ENCODE peak calls at places on chromosomes 6 and 20, in five cellular contexts. B is RWPE1, C is BE2C, J is hepatocyte, L is foreskin fibroblast. F is an unnamed sample.

GRCh38 chr6:68760941-68761676 is 126.0 kb downstream of the ADGRB3 start:
- DNase-seq in B (no peak), C (peak), J (no peak), L (no peak), F (no peak)

GRCh38 chr20:755931-756330 is 12.4 kb downstream of the SLC52A3 start:
- DNase-seq in B (no peak), C (no peak), J (no peak), L (no peak), F (no peak)

GRCh38 chr20:25296094-25297093 is 48.5 kb downstream of the PYGB start:
- DNase-seq in B (no peak), C (peak), J (peak), L (peak), F (no peak)

GRCh38 chr6:12119085-12119588 is 107.0 kb downstream of the HIVEP1 start:
- DNase-seq in B (no peak), C (no peak), J (peak), L (no peak), F (no peak)

GRCh38 chr20:50238081-50238800 is 47.6 kb downstream of the CEBPB start:
- DNase-seq in B (no peak), C (no peak), J (no peak), L (no peak), F (no peak)

GRCh38 chr20:35311822-35312221 is 19.6 kb upstream of the FAM83C start:
- DNase-seq in B (no peak), C (no peak), J (no peak), L (no peak), F (no peak)

GRCh38 chr20:24811020-24811419 is 138.0 kb upstream of the CST7 start:
- DNase-seq in B (no peak), C (no peak), J (no peak), L (no peak), F (no peak)

GRCh38 chr6:168887621-168888020 is 366.0 kb downstream of the THBS2 start:
- DNase-seq in B (no peak), C (no peak), J (no peak), L (no peak), F (no peak)

GRCh38 chr6:20274115-20274514 is 61.8 kb upstream of the MBOAT1 start:
- DNase-seq in B (no peak), C (no peak), J (peak), L (no peak), F (no peak)

GRCh38 chr6:21102201-21102600 is 491.4 kb upstream of the SOX4 start:
- DNase-seq in B (no peak), C (no peak), J (no peak), L (no peak), F (no peak)

GRCh38 chr20:346640-347316 is at the start of gene NRSN2:
- DNase-seq in B (peak), C (peak), J (peak), L (peak), F (peak)

GRCh38 chr6:145169726-145170125 is 565.6 kb downstream of the EPM2A start:
- DNase-seq in B (no peak), C (no peak), J (no peak), L (no peak), F (no peak)

GRCh38 chr20:12058201-12058600 is 140.5 kb downstream of the BTBD3 start:
- DNase-seq in B (no peak), C (no peak), J (no peak), L (no peak), F (no peak)

GRCh38 chr6:137870744-137871247 is 3.7 kb downstream of the TNFAIP3 start:
- DNase-seq in B (peak), C (no peak), J (no peak), L (no peak), F (no peak)

GRCh38 chr6:132060591-132060990 is 109.4 kb upstream of the CCN2 start:
- DNase-seq in B (peak), C (no peak), J (peak), L (peak), F (no peak)

GRCh38 chr20:21607971-21608735 is 94.3 kb upstream of the NKX2-2 start:
- DNase-seq in B (no peak), C (peak), J (no peak), L (no peak), F (no peak)

GRCh38 chr20:1788039-1788438 is 107.2 kb upstream of the SIRPA start:
- DNase-seq in B (no peak), C (no peak), J (no peak), L (no peak), F (no peak)

GRCh38 chr6:10332121-10332520 is 82.8 kb downstream of the TFAP2A start:
- DNase-seq in B (no peak), C (no peak), J (no peak), L (no peak), F (no peak)

GRCh38 chr6:159806021-159806458 is 6.0 kb downstream of the PNLDC1 start:
- DNase-seq in B (no peak), C (no peak), J (peak), L (no peak), F (no peak)

GRCh38 chr20:22001886-22002285 is 296.4 kb downstream of the PAX1 start:
- DNase-seq in B (no peak), C (no peak), J (peak), L (no peak), F (no peak)

DNA sequence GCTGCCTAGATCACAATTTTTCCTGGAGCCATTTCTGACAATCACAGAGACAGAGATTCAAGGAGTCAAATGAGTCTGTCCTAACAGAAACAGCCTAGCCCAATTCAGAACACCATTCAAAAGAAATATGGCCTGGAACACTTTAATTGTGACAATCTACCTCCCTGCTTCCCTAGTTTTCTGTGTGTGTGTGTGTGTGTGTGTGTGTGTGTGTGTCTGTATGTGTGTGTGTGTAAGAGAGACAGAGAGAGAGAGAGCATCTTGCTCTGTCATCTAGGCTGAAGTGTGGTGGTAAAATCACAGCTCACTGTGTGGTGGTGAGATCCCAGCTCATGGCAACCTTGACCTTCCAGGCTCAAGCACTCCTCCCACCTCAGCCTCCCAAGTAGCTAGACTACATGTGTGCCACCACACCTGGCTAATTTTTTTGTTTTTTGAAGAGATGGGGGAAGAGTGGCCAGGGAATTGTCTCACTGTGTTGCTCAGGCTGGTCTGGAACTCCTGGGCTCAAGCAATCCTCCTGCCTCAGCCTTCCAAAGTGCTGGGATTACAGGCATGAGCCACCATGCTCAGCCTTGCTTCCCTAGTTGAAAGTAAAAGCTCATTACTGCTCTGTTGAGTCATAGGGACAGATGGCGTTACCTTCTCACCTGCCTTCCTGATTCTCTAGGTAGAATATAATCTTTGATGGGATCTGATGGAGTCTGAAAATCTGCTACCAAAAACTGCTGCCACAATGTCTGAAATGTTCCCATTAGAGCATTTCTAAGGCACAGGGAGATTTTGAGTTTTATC is 89.6 kb upstream of the BEND6 start:
- DNase-seq in B (no peak), C (no peak), J (no peak), L (no peak), F (no peak)
- TF ChIP-seq CTCF in B (no peak), C (no peak), J (no peak), L (no peak), F (no peak)

DNA sequence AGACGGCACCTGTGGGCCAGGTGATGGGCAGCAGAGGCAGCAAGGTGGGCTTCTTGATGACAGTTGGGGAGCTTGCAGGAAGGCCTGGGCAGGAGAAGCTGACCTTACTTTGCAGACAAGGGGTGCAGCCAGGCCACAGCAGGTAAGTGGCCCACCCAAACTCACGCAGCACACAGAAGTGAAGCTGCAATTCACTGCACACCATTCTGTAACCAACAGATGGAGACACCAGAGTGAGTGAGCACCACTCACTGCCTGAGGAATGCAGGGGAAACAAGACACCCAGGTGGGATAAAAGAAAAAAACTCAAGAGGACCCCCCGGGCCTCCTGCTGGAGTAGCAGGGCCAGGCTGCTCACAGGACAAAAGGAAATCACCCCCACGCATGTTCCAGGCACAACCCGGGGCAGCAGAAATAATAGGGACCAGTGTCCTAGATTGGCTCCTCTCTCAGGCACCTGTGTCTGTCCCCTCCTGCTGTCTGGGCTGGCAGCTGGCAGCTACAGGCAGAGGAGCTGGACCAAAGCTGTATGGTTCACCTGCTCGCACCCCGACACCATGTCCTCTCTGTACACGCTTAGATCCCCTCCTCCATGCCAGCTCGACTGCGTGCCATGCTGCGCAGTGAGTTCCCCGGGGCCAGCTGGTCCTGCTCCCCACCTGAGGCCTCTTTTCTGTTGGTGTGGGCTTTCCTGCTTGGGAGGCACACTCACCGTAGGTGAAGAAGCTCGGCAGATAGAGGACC is 4.9 kb downstream of the MTCH1 start:
- DNase-seq in B (no peak), C (no peak), J (no peak), L (no peak), F (no peak)
- TF ChIP-seq CTCF in B (no peak), C (peak), J (no peak), L (no peak), F (no peak)

DNA sequence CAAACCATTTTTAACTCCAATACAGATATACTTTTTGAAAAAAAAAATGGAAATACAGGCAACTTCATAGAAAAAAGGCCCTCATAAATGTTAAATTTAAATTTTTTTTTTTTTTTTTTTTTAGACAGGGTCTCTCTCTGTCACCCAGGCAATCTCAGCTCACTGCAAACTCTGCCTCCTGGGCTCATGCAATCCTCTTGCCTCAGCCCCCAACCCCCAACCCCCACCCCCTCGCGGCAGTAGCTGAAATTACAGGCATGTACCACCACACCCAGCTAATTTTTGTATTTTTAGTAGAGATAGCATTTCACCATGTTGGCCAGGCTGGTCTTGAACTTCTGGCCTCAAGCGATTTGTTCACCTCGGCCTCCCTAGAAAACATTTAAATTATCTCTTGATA is 12.8 kb upstream of the ULBP3 start:
- DNase-seq in B (no peak), C (no peak), J (no peak), L (no peak), F (no peak)
- TF ChIP-seq CTCF in B (no peak), C (no peak), J (no peak), L (no peak), F (no peak)

GRCh38 chr6:152229330-152229729 is 407.8 kb downstream of the SYNE1 start:
- DNase-seq in B (no peak), C (no peak), J (no peak), L (no peak), F (no peak)
- TF ChIP-seq CTCF in B (no peak), C (no peak), J (no peak), L (no peak), F (no peak)

GRCh38 chr20:20083796-20084195 is 31.5 kb downstream of the CFAP61 start:
- DNase-seq in B (peak), C (no peak), J (peak), L (peak), F (no peak)
- TF ChIP-seq CTCF in B (peak), C (peak), J (peak), L (peak), F (peak)

DNA sequence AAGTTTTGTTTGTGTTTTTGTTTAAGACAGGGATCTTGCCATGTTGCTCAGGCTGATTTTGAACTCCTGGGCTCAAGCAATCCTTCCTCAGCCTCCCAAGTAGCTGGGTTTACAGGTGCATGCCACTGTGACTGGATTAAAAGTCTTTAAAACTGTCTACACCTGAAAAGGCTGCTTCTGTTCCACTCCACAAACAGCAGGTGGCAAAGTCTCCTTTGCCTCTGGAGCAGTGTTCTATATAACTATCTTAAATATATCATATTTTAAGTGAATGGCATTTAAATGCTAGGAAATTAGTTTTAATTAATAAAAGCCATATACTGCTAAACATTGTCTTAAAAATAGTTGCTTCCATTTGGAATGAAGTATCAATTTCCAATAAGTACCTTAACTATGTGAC is 89.2 kb upstream of the BCLAF1 start:
- DNase-seq in B (no peak), C (no peak), J (no peak), L (peak), F (no peak)
- TF ChIP-seq CTCF in B (peak), C (peak), J (peak), L (peak), F (no peak)

GRCh38 chr20:61279621-61280150 is 27.6 kb downstream of the CDH4 start:
- DNase-seq in B (no peak), C (no peak), J (no peak), L (no peak), F (no peak)

GRCh38 chr20:61278296-61278695 is 26.2 kb downstream of the CDH4 start:
- DNase-seq in B (no peak), C (no peak), J (no peak), L (no peak), F (no peak)

GRCh38 chr20:61284752-61285151 is 32.7 kb downstream of the CDH4 start:
- DNase-seq in B (no peak), C (no peak), J (no peak), L (no peak), F (no peak)

GRCh38 chr20:61281286-61281795 is 29.3 kb downstream of the CDH4 start:
- DNase-seq in B (no peak), C (no peak), J (no peak), L (no peak), F (no peak)

DNA sequence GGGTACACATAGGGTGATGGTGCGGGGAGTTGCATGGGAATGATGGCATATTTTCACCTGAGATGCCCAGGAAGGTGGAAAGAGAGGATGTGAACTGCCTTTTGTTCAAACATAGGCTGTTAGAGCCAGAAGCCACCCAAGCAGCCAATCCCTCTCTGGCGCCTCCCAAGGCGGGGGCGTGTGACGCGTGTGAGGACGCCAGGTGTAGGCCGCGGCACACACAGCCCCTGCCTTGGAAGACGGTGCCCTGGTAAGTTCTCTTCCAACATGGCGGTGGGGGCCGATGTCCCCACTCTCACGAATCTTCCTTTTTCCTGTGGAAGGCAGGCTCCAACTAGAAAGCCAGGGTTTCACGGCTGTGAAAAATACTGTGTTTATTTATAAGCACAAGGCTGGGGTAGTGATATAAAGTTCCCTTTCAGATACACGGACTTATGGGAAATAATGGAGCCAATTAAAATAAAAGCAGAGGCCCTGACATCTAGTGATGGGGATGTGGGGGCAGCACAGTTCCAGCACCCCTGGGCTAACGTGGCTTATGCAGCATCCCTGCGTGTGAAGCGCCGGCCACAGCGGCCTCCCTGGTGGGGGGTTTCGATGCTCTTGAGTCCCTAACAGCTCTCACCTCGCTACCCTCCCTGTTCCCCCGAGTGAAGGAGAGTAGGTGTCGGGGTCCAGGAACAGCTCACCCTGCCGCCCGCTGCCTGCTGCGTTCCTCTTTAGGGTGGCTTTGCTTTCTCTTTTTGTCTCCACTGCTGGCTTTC is 28.3 kb downstream of the CDH4 start:
- DNase-seq in B (no peak), C (no peak), J (no peak), L (no peak), F (no peak)
- TF ChIP-seq CTCF in B (no peak), C (no peak), J (no peak), L (no peak), F (no peak)

GRCh38 chr6:2596222-2596621 is 154.5 kb downstream of the MYLK4 start:
- DNase-seq in B (no peak), C (peak), J (no peak), L (no peak), F (peak)
- TF ChIP-seq CTCF in B (no peak), C (peak), J (no peak), L (no peak), F (peak)

DNA sequence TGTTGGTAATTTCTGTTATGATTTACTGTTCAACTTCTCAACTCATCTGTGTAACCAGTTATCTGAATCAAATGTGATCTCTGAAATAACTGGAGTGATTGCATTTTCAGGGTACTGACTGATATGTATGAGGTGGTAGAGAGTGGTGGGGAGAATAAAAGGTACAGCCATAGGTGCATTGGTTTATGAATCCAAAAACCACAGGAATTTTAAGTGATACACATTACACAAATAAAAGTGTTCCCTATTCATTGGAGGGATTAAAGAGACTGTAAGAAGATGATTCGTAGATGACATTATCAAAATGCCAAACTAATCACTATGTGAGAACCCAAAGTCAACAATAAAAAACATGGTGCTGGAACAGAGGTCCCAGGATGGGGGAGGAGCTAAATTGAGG is 158.7 kb upstream of the RSPO3 start:
- DNase-seq in B (no peak), C (no peak), J (no peak), L (peak), F (no peak)
- TF ChIP-seq CTCF in B (no peak), C (no peak), J (no peak), L (no peak), F (no peak)

DNA sequence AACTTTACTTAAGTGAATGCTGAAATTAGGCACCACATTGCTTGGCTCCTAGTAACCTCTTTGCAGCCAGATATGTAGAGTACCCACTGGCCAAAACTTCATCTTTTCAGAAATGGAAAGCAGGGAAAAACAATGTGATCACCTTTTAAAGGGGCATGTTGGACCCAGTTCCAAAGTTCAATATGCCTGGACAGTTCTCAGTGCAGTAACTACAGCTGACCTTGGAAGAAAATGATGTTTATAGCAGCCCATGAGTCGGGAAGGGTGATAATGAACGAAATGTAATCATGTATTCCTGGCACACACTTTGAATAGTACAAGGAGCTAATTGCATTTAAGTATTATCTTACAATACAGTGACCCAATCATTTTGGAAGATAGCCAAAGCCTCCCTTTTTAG is 93.6 kb upstream of the TAB2 start:
- DNase-seq in B (no peak), C (no peak), J (no peak), L (peak), F (no peak)
- TF ChIP-seq CTCF in B (no peak), C (no peak), J (no peak), L (no peak), F (no peak)

F was measured in nephron progenitor cell.